ENCODE peak calls at places on chromosomes 4 and X, in eight cellular contexts. E is upper lobe of right lung, Y is fibroblast of pulmonary artery, W is A549, L is heart right ventricle, I is IMR-90, J is GM12865, H is gastrocnemius medialis. S is an unnamed sample.

GRCh38 chr4:79913581-79913980 is 159.4 kb downstream of the ANTXR2 start:
- DNase-seq in E (no peak), Y (peak), W (no peak), L (no peak), I (peak), J (peak), H (no peak), S (peak)

GRCh38 chr4:19256823-19257222 is 994.9 kb upstream of the SLIT2 start:
- DNase-seq in E (no peak), Y (no peak), W (no peak), L (no peak), I (no peak), J (no peak), H (no peak), S (no peak)

GRCh38 chrX:131675596-131676194 is 131.8 kb downstream of the OR13H1 start:
- DNase-seq in E (no peak), Y (peak), W (peak), L (no peak), I (peak), J (peak), H (no peak), S (no peak)

GRCh38 chr4:76420901-76421581 is at the start of gene CCDC158:
- DNase-seq in E (no peak), Y (no peak), W (no peak), L (peak), I (no peak), J (no peak), H (no peak), S (no peak)

GRCh38 chr4:158538176-158538575 is 16.5 kb downstream of the RXFP1 start:
- DNase-seq in E (no peak), Y (peak), W (no peak), L (no peak), I (peak), J (no peak), H (no peak), S (peak)

GRCh38 chrX:102930990-102931756 is 5.9 kb upstream of the RAB40AL start:
- DNase-seq in E (no peak), Y (no peak), W (no peak), L (no peak), I (peak), J (no peak), H (no peak), S (no peak)

GRCh38 chr4:75698963-75699228 is 25.5 kb upstream of the USO1 start:
- DNase-seq in E (no peak), Y (no peak), W (no peak), L (no peak), I (no peak), J (peak), H (no peak), S (no peak)

GRCh38 chr4:7557447-7557846 is 122.7 kb upstream of the PSAPL1 start:
- DNase-seq in E (no peak), Y (peak), W (peak), L (no peak), I (peak), J (no peak), H (no peak), S (peak)

GRCh38 chr4:76007089-76007559 is at the start of gene CXCL9:
- DNase-seq in E (no peak), Y (no peak), W (no peak), L (no peak), I (no peak), J (no peak), H (no peak), S (no peak)

GRCh38 chr4:7285244-7286122 is 93.1 kb downstream of the SORCS2 start:
- DNase-seq in E (no peak), Y (no peak), W (no peak), L (no peak), I (no peak), J (no peak), H (no peak), S (no peak)

GRCh38 chr4:120286813-120287212 is 220.2 kb upstream of the MAD2L1 start:
- DNase-seq in E (no peak), Y (no peak), W (no peak), L (no peak), I (no peak), J (no peak), H (no peak), S (no peak)

GRCh38 chrX:427812-428725 is 41.4 kb upstream of the PPP2R3B start:
- DNase-seq in E (no peak), Y (peak), W (peak), L (no peak), I (no peak), J (no peak), H (no peak), S (no peak)

GRCh38 chrX:10841579-10841978 is 221.2 kb upstream of the MID1 start:
- DNase-seq in E (no peak), Y (peak), W (no peak), L (no peak), I (peak), J (no peak), H (no peak), S (peak)

GRCh38 chr4:54783402-54784110 is 125.8 kb downstream of the KIT start:
- DNase-seq in E (no peak), Y (no peak), W (no peak), L (no peak), I (no peak), J (no peak), H (no peak), S (no peak)

GRCh38 chr4:14259926-14260325 is 632.4 kb upstream of the BOD1L1 start:
- DNase-seq in E (no peak), Y (no peak), W (no peak), L (no peak), I (no peak), J (no peak), H (no peak), S (peak)

GRCh38 chr4:54063224-54063623 is 1.2 kb downstream of the CHIC2 start:
- DNase-seq in E (no peak), Y (peak), W (no peak), L (no peak), I (peak), J (peak), H (no peak), S (no peak)

GRCh38 chr4:924107-925096 is 7.7 kb downstream of the GAK start:
- DNase-seq in E (peak), Y (peak), W (no peak), L (no peak), I (peak), J (peak), H (no peak), S (no peak)

GRCh38 chrX:39613508-39613921 is 484.2 kb downstream of the BCOR start:
- DNase-seq in E (no peak), Y (peak), W (no peak), L (peak), I (no peak), J (peak), H (no peak), S (no peak)

GRCh38 chrX:42615161-42615563 is 162.8 kb downstream of the PPP1R2C start:
- DNase-seq in E (no peak), Y (peak), W (peak), L (no peak), I (no peak), J (peak), H (no peak), S (no peak)

GRCh38 chr4:12118651-12119213 is 690.0 kb upstream of the HS3ST1 start:
- DNase-seq in E (no peak), Y (peak), W (no peak), L (no peak), I (no peak), J (peak), H (no peak), S (no peak)

GRCh38 chr4:186039697-186040096 is 29.3 kb upstream of the TLR3 start:
- DNase-seq in E (no peak), Y (no peak), W (no peak), L (no peak), I (no peak), J (no peak), H (no peak), S (no peak)

DNA sequence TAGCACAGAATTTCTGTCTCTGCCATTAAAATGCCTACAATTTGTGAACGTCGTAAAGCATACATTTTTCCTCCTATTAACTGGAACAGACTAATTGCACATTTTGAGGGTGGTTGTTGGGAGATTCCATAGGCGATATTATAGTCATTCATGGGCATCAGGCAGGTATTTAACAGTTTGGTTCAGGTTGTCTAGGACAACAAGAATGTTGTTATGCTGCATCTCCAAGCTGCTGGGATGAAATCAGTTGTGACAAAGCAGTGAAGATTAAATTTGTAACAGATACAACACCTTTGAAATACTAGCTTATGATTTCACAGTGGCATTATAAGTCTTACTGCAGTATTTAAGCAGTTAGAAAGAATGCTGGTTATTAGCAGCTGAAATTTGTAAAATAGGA is 339.7 kb upstream of the PITX2 start:
- DNase-seq in E (no peak), Y (no peak), W (no peak), L (no peak), I (no peak), J (no peak), H (no peak), S (no peak)
- H3K4me3 ChIP-seq in E (no peak), Y (no peak), W (no peak), L (no peak), I (no peak), J (no peak), H (no peak), S (no peak)

DNA sequence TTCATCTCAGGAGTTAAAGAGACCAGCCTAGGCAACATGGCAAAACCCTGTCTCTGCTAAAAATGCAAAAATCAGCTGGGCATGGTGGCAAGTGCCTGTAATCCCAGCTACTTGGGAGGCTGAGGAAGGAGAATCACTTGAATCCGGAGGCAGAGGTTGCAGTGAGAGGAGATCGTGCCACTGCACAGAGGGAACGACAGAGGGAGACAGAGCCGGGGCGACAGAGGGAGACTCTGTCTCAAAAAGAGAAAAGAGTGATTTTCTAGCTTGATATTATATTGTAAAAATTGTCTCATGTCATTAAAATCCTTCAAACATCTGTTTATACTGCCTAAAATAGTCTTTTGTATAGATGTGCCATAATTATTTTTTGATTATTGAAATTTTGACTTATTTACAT is 225.4 kb upstream of the AGA start:
- DNase-seq in E (no peak), Y (no peak), W (peak), L (no peak), I (no peak), J (no peak), H (no peak), S (no peak)
- TF ChIP-seq CTCF in E (no peak), Y (no peak), W (peak), L (no peak), I (no peak), J (peak), H (no peak), S (peak)

GRCh38 chr4:8872402-8873291 is 1.0 kb upstream of the HMX1 start:
- DNase-seq in E (no peak), Y (no peak), W (no peak), L (no peak), I (no peak), J (no peak), H (no peak), S (no peak)
- H3K4me3 ChIP-seq in E (no peak), Y (no peak), W (peak), L (no peak), I (no peak), J (no peak), H (no peak), S (no peak)

GRCh38 chrX:7198499-7198898 is 50.5 kb upstream of the PUDP start:
- DNase-seq in E (no peak), Y (no peak), W (no peak), L (no peak), I (no peak), J (no peak), H (no peak), S (no peak)

GRCh38 chrX:7205037-7205577 is 57.2 kb upstream of the PUDP start:
- DNase-seq in E (no peak), Y (no peak), W (no peak), L (no peak), I (no peak), J (peak), H (no peak), S (no peak)

GRCh38 chrX:7204619-7205018 is 56.7 kb upstream of the PUDP start:
- DNase-seq in E (no peak), Y (no peak), W (no peak), L (no peak), I (no peak), J (no peak), H (no peak), S (no peak)

GRCh38 chrX:7201481-7201880 is 53.5 kb upstream of the PUDP start:
- DNase-seq in E (no peak), Y (peak), W (no peak), L (no peak), I (no peak), J (no peak), H (no peak), S (no peak)

GRCh38 chrX:7202206-7202605 is 54.3 kb upstream of the PUDP start:
- DNase-seq in E (no peak), Y (no peak), W (no peak), L (no peak), I (no peak), J (no peak), H (no peak), S (no peak)
- TF ChIP-seq CTCF in E (no peak), Y (no peak), W (no peak), L (no peak), I (no peak), J (no peak), H (no peak), S (no peak)

GRCh38 chr4:173039617-173040176 is 128.9 kb upstream of the GALNT7 start:
- DNase-seq in E (no peak), Y (no peak), W (no peak), L (no peak), I (no peak), J (no peak), H (no peak), S (no peak)

GRCh38 chr4:173040200-173040599 is 128.4 kb upstream of the GALNT7 start:
- DNase-seq in E (no peak), Y (peak), W (no peak), L (peak), I (peak), J (peak), H (no peak), S (no peak)

GRCh38 chr4:173041482-173041881 is 127.1 kb upstream of the GALNT7 start:
- DNase-seq in E (no peak), Y (no peak), W (no peak), L (no peak), I (no peak), J (no peak), H (no peak), S (no peak)

GRCh38 chr4:173037242-173037641 is 131.4 kb upstream of the GALNT7 start:
- DNase-seq in E (no peak), Y (no peak), W (no peak), L (no peak), I (no peak), J (no peak), H (no peak), S (no peak)

GRCh38 chr4:173038192-173038896 is 130.3 kb upstream of the GALNT7 start:
- DNase-seq in E (no peak), Y (no peak), W (no peak), L (no peak), I (no peak), J (no peak), H (no peak), S (no peak)
- H3K4me3 ChIP-seq in E (no peak), Y (no peak), W (no peak), L (no peak), I (no peak), J (no peak), H (no peak), S (no peak)

GRCh38 chr4:176654565-176655216 is 138.0 kb downstream of the VEGFC start:
- DNase-seq in E (no peak), Y (no peak), W (no peak), L (no peak), I (peak), J (no peak), H (no peak), S (no peak)

GRCh38 chr4:176656108-176656507 is 136.6 kb downstream of the VEGFC start:
- DNase-seq in E (no peak), Y (no peak), W (no peak), L (no peak), I (no peak), J (no peak), H (no peak), S (no peak)

GRCh38 chr4:176664964-176665363 is 127.8 kb downstream of the VEGFC start:
- DNase-seq in E (no peak), Y (no peak), W (no peak), L (no peak), I (no peak), J (no peak), H (no peak), S (no peak)

DNA sequence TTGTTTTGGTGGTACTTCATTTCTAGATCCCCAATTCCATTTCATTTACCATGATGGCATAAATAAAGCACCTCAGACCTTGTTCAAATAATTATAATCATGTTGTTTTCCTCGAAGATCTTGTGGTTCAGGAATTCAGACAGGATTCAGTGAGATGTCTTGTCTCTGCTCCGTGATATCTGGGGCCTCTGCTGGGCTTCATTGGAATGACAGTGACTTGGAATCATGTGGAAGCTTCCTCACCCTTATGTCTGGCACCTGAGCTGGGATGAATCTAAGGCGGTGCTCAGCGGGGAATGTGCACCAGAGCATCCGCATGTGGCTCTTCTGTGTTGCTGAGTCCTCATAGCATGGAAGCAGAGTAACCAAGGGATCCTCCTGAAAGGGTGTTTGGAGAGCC is 132.2 kb downstream of the VEGFC start:
- DNase-seq in E (no peak), Y (no peak), W (peak), L (no peak), I (no peak), J (no peak), H (no peak), S (no peak)
- TF ChIP-seq CTCF in E (no peak), Y (peak), W (no peak), L (no peak), I (peak), J (no peak), H (no peak), S (peak)

GRCh38 chr4:72387959-72388358 is 181.1 kb downstream of the ADAMTS3 start:
- DNase-seq in E (no peak), Y (no peak), W (no peak), L (no peak), I (no peak), J (no peak), H (no peak), S (no peak)

GRCh38 chr4:72378901-72379300 is 190.1 kb downstream of the ADAMTS3 start:
- DNase-seq in E (no peak), Y (no peak), W (no peak), L (no peak), I (no peak), J (no peak), H (no peak), S (no peak)

GRCh38 chr4:72377491-72378194 is 191.4 kb downstream of the ADAMTS3 start:
- DNase-seq in E (no peak), Y (peak), W (no peak), L (no peak), I (peak), J (no peak), H (no peak), S (no peak)

GRCh38 chr4:72383439-72383838 is 185.6 kb downstream of the ADAMTS3 start:
- DNase-seq in E (no peak), Y (no peak), W (no peak), L (no peak), I (peak), J (no peak), H (no peak), S (no peak)
- H3K4me3 ChIP-seq in E (no peak), Y (no peak), W (no peak), L (no peak), I (no peak), J (no peak), H (no peak), S (no peak)

DNA sequence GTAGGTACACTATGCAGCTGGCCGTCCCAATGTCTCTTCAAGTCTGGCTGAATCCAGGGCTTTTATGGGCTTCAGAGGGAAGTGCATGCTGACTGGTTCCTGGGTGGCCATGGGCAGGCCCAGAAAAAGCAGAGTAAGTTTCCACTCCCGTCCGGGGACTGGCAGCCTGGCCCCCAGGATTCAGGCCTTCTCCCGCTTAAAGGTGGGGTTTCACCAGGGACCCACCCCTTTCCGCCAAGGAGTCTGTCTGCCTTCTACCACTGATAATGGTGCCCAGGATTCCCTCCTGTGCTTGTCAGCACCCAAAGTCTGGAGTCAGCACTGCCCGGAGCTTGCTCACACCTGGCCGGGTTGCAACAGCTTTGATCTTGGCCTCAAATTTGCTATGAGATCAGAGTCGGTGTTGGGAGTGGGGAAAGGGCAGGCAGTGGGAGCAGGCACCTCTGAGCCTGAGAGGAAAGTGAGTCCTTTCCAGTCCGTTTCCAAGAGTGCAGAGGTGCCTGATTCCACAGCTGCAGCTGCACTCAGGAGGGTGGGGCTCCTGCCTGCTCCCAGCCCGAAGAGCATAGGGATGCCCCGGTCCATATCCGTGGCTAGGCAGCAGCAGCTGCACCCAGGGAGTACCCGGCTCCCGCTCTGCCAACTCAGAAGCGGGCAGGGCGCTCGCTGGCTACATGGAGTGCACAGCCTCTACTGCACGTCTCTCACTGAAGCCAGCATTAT is 1344.3 kb upstream of the ADGRL3 start:
- DNase-seq in E (peak), Y (no peak), W (no peak), L (no peak), I (no peak), J (no peak), H (no peak), S (no peak)
- TF ChIP-seq CTCF in E (no peak), Y (no peak), W (no peak), L (no peak), I (no peak), J (no peak), H (no peak), S (no peak)

S was measured in AG09309.